ENCODE peak calls at places on chromosomes 5 and 9, in four cellular contexts. C, T, F and K are unnamed samples.

GRCh38 chr5:128881609-128882008 is 83.7 kb upstream of the SLC27A6 start:
- DNase-seq in F (no peak), C (peak), T (no peak), K (no peak)

GRCh38 chr9:75488082-75488713 is 399.9 kb downstream of the OSTF1 start:
- DNase-seq in F (no peak), T (no peak), C (no peak), K (no peak)

GRCh38 chr9:26334709-26335108 is 557.9 kb downstream of the CAAP1 start:
- DNase-seq in C (no peak), T (no peak), F (no peak), K (no peak)

GRCh38 chr9:93648181-93648580 is 71.8 kb downstream of the PHF2 start:
- DNase-seq in F (peak), T (no peak), C (no peak), K (no peak)

GRCh38 chr9:93896093-93896492 is 59.1 kb downstream of the BARX1 start:
- DNase-seq in C (no peak), F (no peak), T (no peak), K (no peak)

GRCh38 chr5:175816348-175816747 is 55.0 kb upstream of the CPLX2 start:
- DNase-seq in C (no peak), F (no peak), T (no peak), K (no peak)

GRCh38 chr5:158590936-158591863 is 508.5 kb downstream of the EBF1 start:
- DNase-seq in F (no peak), T (no peak), C (peak), K (no peak)

GRCh38 chr5:154262376-154262775 is 71.8 kb downstream of the GALNT10 start:
- DNase-seq in F (no peak), C (no peak), T (no peak), K (no peak)

GRCh38 chr9:17802249-17802857 is 223.5 kb downstream of the SH3GL2 start:
- DNase-seq in F (no peak), T (no peak), C (peak), K (peak)

GRCh38 chr5:42919600-42919999 is 107.9 kb upstream of the SELENOP start:
- DNase-seq in C (no peak), F (no peak), T (no peak), K (no peak)